ENCODE peak calls at places on chromosomes 13 and 19, in ten cellular contexts. W, E, G, R, N, D, S, F, U and M are unnamed samples.

GRCh38 chr19:18733196-18733647 is 49.7 kb downstream of the CRTC1 start:
- DNase-seq in D (no peak), W (peak), R (no peak), S (peak), F (peak), G (peak), U (no peak), N (peak), E (no peak), M (no peak)

GRCh38 chr19:47107953-47108746 is 5.4 kb downstream of the ZC3H4 start:
- DNase-seq in W (no peak), G (peak), R (no peak), E (no peak), U (no peak), N (peak), S (no peak), D (no peak), F (no peak), M (no peak)

GRCh38 chr13:108606424-108606823 is 23.0 kb upstream of the MYO16 start:
- DNase-seq in S (no peak), W (no peak), G (no peak), R (no peak), E (no peak), F (no peak), U (no peak), N (no peak), D (no peak), M (no peak)

GRCh38 chr19:48915757-48916156 is 15.6 kb downstream of the NUCB1 start:
- DNase-seq in R (no peak), W (no peak), F (no peak), D (no peak), U (no peak), G (no peak), E (no peak), N (no peak), S (no peak), M (no peak)

GRCh38 chr19:6551607-6552450 is 21.0 kb downstream of the TNFSF9 start:
- DNase-seq in G (no peak), D (no peak), R (peak), S (no peak), W (no peak), N (no peak), F (no peak), E (no peak), U (no peak), M (no peak)

GRCh38 chr13:113451951-113452421 is 1.3 kb downstream of the ADPRHL1 start:
- DNase-seq in D (no peak), E (no peak), U (peak), G (no peak), W (no peak), F (no peak), N (peak), R (no peak), S (no peak), M (no peak)

GRCh38 chr13:113537205-113537604 is 46.7 kb upstream of the DCUN1D2 start:
- DNase-seq in W (no peak), U (peak), G (no peak), D (no peak), R (no peak), N (no peak), F (no peak), E (no peak), S (no peak), M (no peak)

GRCh38 chr13:78176880-78177279 is 258.2 kb upstream of the EDNRB start:
- DNase-seq in R (no peak), D (no peak), F (no peak), U (no peak), N (no peak), S (no peak), G (no peak), W (no peak), E (no peak), M (no peak)

GRCh38 chr19:50657672-50658437 is 8.6 kb downstream of the C19orf81 start:
- DNase-seq in F (peak), S (peak), N (peak), R (peak), W (peak), D (peak), G (peak), E (peak), U (peak), M (peak)

GRCh38 chr13:97945792-97946419 is 7.6 kb upstream of the IPO5 start:
- DNase-seq in F (no peak), S (no peak), E (no peak), N (no peak), D (no peak), R (no peak), W (no peak), G (peak), U (no peak), M (no peak)

GRCh38 chr19:19538077-19538764 is at the start of gene CILP2:
- DNase-seq in N (peak), U (no peak), F (no peak), S (peak), D (no peak), W (peak), R (no peak), E (no peak), G (no peak), M (peak)

GRCh38 chr19:9128171-9128570 is 1.4 kb upstream of the OR7G3 start:
- DNase-seq in F (no peak), S (no peak), R (peak), G (peak), D (peak), N (no peak), U (no peak), W (no peak), E (no peak), M (no peak)

GRCh38 chr13:23695711-23696512 is 125.7 kb downstream of the TNFRSF19 start:
- DNase-seq in F (no peak), U (no peak), G (no peak), N (peak), E (no peak), W (no peak), S (no peak), D (no peak), R (no peak), M (peak)

GRCh38 chr19:10339380-10339960 is at the start of gene ICAM3:
- DNase-seq in U (no peak), E (no peak), D (no peak), G (no peak), W (no peak), F (no peak), N (no peak), S (peak), R (no peak), M (no peak)

GRCh38 chr13:25874907-25875306 is 176.9 kb downstream of the SHISA2 start:
- DNase-seq in R (no peak), S (no peak), F (no peak), W (no peak), D (no peak), U (no peak), E (no peak), G (no peak), N (no peak), M (no peak)

GRCh38 chr19:18519962-18520847 is 1.7 kb downstream of the ELL start:
- DNase-seq in S (peak), N (peak), W (peak), U (peak), D (peak), G (peak), R (peak), F (peak), E (no peak), M (peak)

GRCh38 chr19:40745402-40745780 is 4.9 kb downstream of the ACTMAP start:
- DNase-seq in D (no peak), N (no peak), S (no peak), U (no peak), R (no peak), E (no peak), W (no peak), F (no peak), G (peak), M (no peak)

GRCh38 chr13:111639196-111639705 is 318.8 kb downstream of the TEX29 start:
- DNase-seq in G (no peak), F (no peak), R (no peak), S (no peak), E (no peak), N (no peak), D (no peak), U (no peak), W (no peak), M (no peak)

GRCh38 chr19:18776288-18776594 is 14.9 kb downstream of the COMP start:
- DNase-seq in W (no peak), E (no peak), U (no peak), D (peak), S (no peak), G (peak), N (no peak), F (no peak), R (no peak), M (peak)

GRCh38 chr19:48190288-48191284 is 20.1 kb downstream of the ZSWIM9 start:
- DNase-seq in W (peak), U (no peak), E (no peak), G (peak), S (peak), N (no peak), D (no peak), F (no peak), R (peak), M (peak)

GRCh38 chr13:41428155-41428554 is 29.2 kb upstream of the RGCC start:
- DNase-seq in U (no peak), S (no peak), F (no peak), W (no peak), G (no peak), R (no peak), N (no peak), E (no peak), D (no peak), M (peak)

GRCh38 chr19:37778613-37779138 is 710 bp downstream of the ZNF573 start:
- DNase-seq in N (no peak), E (no peak), U (no peak), G (peak), F (no peak), W (no peak), S (no peak), D (no peak), R (peak), M (no peak)

GRCh38 chr13:75839418-75839817 is 203.3 kb downstream of the LMO7 start:
- DNase-seq in W (no peak), R (no peak), G (no peak), S (no peak), D (no peak), U (no peak), F (no peak), N (no peak), E (no peak), M (no peak)

GRCh38 chr13:33639158-33639557 is 178.8 kb upstream of the RFC3 start:
- DNase-seq in N (peak), S (no peak), F (peak), E (no peak), W (peak), D (no peak), R (peak), U (no peak), G (peak), M (no peak)

GRCh38 chr13:106385669-106386068 is 149.8 kb downstream of the EFNB2 start:
- DNase-seq in E (no peak), D (no peak), W (no peak), N (no peak), F (no peak), U (no peak), R (no peak), G (no peak), S (no peak), M (no peak)

GRCh38 chr13:50208826-50209335 is 193.6 kb downstream of the KCNRG start:
- DNase-seq in D (peak), R (peak), E (peak), U (peak), S (peak), G (peak), N (peak), F (peak), W (peak), M (peak)

GRCh38 chr13:110853235-110853721 is 61.6 kb downstream of the ANKRD10 start:
- DNase-seq in N (peak), R (no peak), W (no peak), U (no peak), S (no peak), D (no peak), E (no peak), F (no peak), G (no peak), M (no peak)

GRCh38 chr13:52852444-52852843 is 4.0 kb upstream of the PCDH8 start:
- DNase-seq in S (no peak), N (no peak), R (no peak), F (no peak), E (no peak), G (no peak), W (no peak), U (no peak), D (no peak), M (no peak)

GRCh38 chr13:79662882-79663281 is 181.9 kb downstream of the NDFIP2 start:
- DNase-seq in R (peak), U (no peak), N (peak), E (no peak), S (no peak), D (no peak), F (no peak), G (no peak), W (no peak), M (no peak)

DNA sequence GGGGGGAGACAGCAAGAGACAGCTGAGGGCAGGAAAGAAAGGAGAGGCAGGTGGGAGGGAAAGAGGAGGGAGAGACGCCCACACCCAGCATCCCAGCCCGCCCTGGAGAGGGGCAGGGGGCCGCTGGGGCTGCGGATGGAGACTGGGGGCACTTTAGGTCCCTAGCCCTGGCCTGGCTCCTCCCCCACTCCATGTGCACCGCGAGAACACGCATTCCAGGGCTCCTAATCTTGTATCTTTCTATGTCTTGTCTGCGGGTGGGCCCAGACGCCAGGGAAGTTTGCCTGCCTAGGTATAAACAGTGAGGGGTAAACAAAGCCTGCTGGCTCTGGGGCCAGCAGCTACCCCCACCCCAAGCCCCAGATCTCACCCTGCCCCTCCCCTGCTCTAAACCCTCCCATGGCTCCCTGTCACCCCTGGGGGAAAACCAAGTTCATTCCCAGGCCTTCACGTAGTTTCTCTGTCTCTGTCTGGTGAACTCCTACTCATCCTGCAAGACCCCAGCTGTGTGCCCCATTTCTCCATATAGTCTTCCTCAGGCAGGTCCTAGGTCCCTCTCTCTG is 5.8 kb downstream of the TLE5 start:
- DNase-seq in D (no peak), E (no peak), S (no peak), N (no peak), R (peak), G (no peak), U (no peak), W (no peak), F (no peak), M (no peak)
- TF ChIP-seq POLR2A in D (no peak), E (no peak), S (no peak), N (no peak), R (no peak), G (no peak), U (no peak), W (no peak), F (no peak), M (no peak)

GRCh38 chr19:33403221-33403972 is 29.9 kb downstream of the CEBPG start:
- DNase-seq in N (peak), U (peak), R (no peak), F (no peak), W (peak), D (no peak), E (no peak), S (peak), G (no peak), M (no peak)
- TF ChIP-seq POLR2A in N (no peak), U (no peak), R (no peak), F (no peak), W (no peak), D (no peak), E (no peak), S (no peak), G (no peak), M (no peak)

GRCh38 chr19:16226878-16227836 is 29.4 kb downstream of the AP1M1 start:
- DNase-seq in W (no peak), F (no peak), R (no peak), S (no peak), N (no peak), D (no peak), E (no peak), U (no peak), G (no peak), M (no peak)
- TF ChIP-seq POLR2A in W (no peak), F (no peak), R (no peak), S (no peak), N (no peak), D (no peak), E (no peak), U (no peak), G (no peak), M (no peak)

DNA sequence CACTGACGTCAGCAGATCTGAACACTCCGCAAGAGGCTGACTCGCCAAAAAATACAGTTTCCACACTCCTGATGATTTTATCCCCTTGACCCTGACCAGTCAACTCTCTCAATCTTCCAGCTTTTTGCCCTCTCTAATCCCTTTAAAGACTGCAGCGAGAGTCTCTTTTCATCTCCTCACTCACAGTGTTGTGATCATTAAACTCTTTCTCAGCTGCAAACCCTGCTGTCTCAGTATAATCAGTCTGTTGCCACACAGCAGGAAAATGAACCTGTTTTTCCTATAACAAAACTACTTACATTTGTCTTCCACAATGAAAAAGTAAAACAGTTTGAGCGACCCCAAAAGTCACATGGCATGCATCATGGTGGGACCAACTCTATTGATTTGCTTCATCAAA is 123.7 kb downstream of the SLITRK6 start:
- DNase-seq in N (no peak), D (no peak), E (no peak), G (no peak), F (no peak), U (no peak), R (no peak), W (no peak), S (no peak), M (no peak)
- TF ChIP-seq POLR2A in N (no peak), D (no peak), E (no peak), G (no peak), F (no peak), U (no peak), R (no peak), W (no peak), S (no peak), M (no peak)